ENCODE peak calls at places on chromosomes 16 and 17, in six cellular contexts. O is IMR-90; P is effector memory CD4-positive, alpha-beta T cell; V is thyroid gland; H is left ventricle myocardium inferior; K is tibial nerve. U is an unnamed sample.

GRCh38 chr17:76384222-76384986 is at the start of gene SPHK1:
- DNase-seq in O (peak; percentile 81), P (peak; percentile 30), V (peak; percentile 69), H (peak; percentile 78), K (peak; percentile 26), U (peak; percentile 81)

GRCh38 chr16:75081179-75081859 is 35.3 kb downstream of the LDHD start:
- DNase-seq in O (no peak), P (no peak), V (no peak), H (no peak), K (no peak), U (no peak)

GRCh38 chr17:66920965-66921364 is 43.5 kb upstream of the CACNG4 start:
- DNase-seq in O (no peak), P (no peak), V (no peak), H (no peak), K (no peak), U (no peak)

GRCh38 chr16:12819126-12820117 is 15.7 kb upstream of the CPPED1 start:
- DNase-seq in O (peak; percentile 36), P (peak; percentile 61), V (peak; percentile 56), H (peak; percentile 59), K (peak; percentile 65), U (peak; percentile 56)

GRCh38 chr17:78925662-78926555 is 722 bp upstream of the TIMP2 start:
- DNase-seq in O (peak; percentile 87), P (no peak), V (peak; percentile 56), H (peak; percentile 84), K (peak; percentile 90), U (peak; percentile 95)

GRCh38 chr17:45098869-45099616 is 33.3 kb downstream of the PLCD3 start:
- DNase-seq in O (peak; percentile 66), P (peak; percentile 56), V (peak; percentile 94), H (peak; percentile 86), K (peak; percentile 93), U (peak; percentile 91)

GRCh38 chr16:71474864-71475263 is 12.8 kb upstream of the ZNF23 start:
- DNase-seq in O (peak; percentile 92), P (no peak), V (no peak), H (no peak), K (no peak), U (no peak)

GRCh38 chr16:25045696-25046381 is 30.7 kb upstream of the ARHGAP17 start:
- DNase-seq in O (peak; percentile 90), P (no peak), V (no peak), H (no peak), K (no peak), U (no peak)

GRCh38 chr17:40833882-40834281 is 11.5 kb upstream of the KRT10 start:
- DNase-seq in O (no peak), P (no peak), V (no peak), H (no peak), K (no peak), U (no peak)

GRCh38 chr16:28105297-28105696 is 41.8 kb upstream of the GSG1L start:
- DNase-seq in O (no peak), P (no peak), V (no peak), H (no peak), K (no peak), U (no peak)

GRCh38 chr17:30586818-30587595 is 109.8 kb downstream of the GOSR1 start:
- DNase-seq in O (peak; percentile 86), P (no peak), V (no peak), H (no peak), K (no peak), U (no peak)

GRCh38 chr16:80250376-80250775 is 290.4 kb upstream of the DYNLRB2 start:
- DNase-seq in O (no peak), P (no peak), V (no peak), H (no peak), K (no peak), U (no peak)

GRCh38 chr17:35460354-35460851 is 11.8 kb upstream of the SLFN13 start:
- DNase-seq in O (no peak), P (peak; percentile 64), V (peak; percentile 90), H (peak; percentile 25), K (no peak), U (no peak)

GRCh38 chr16:69848635-69849545 is 86.8 kb downstream of the WWP2 start:
- DNase-seq in O (peak; percentile 96), P (no peak), V (peak; percentile 93), H (peak; percentile 86), K (peak; percentile 81), U (peak; percentile 93)

GRCh38 chr16:70804729-70805169 is 3.8 kb upstream of the VAC14 start:
- DNase-seq in O (no peak), P (no peak), V (no peak), H (no peak), K (no peak), U (no peak)

GRCh38 chr16:84948855-84949610 is 62.3 kb downstream of the ZDHHC7 start:
- DNase-seq in O (no peak), P (no peak), V (no peak), H (no peak), K (no peak), U (no peak)

GRCh38 chr17:33328129-33328528 is 35.0 kb upstream of the ASIC2 start:
- DNase-seq in O (peak; percentile 4), P (no peak), V (peak; percentile 4), H (no peak), K (no peak), U (no peak)

GRCh38 chr16:55494994-55495421 is 13.9 kb upstream of the LPCAT2 start:
- DNase-seq in O (peak; percentile 96), P (no peak), V (peak; percentile 66), H (no peak), K (peak; percentile 81), U (no peak)

GRCh38 chr17:59332890-59333377 is 1.5 kb downstream of the YPEL2 start:
- DNase-seq in O (peak; percentile 11), P (no peak), V (peak; percentile 39), H (peak; percentile 33), K (peak; percentile 62), U (peak; percentile 76)

DNA sequence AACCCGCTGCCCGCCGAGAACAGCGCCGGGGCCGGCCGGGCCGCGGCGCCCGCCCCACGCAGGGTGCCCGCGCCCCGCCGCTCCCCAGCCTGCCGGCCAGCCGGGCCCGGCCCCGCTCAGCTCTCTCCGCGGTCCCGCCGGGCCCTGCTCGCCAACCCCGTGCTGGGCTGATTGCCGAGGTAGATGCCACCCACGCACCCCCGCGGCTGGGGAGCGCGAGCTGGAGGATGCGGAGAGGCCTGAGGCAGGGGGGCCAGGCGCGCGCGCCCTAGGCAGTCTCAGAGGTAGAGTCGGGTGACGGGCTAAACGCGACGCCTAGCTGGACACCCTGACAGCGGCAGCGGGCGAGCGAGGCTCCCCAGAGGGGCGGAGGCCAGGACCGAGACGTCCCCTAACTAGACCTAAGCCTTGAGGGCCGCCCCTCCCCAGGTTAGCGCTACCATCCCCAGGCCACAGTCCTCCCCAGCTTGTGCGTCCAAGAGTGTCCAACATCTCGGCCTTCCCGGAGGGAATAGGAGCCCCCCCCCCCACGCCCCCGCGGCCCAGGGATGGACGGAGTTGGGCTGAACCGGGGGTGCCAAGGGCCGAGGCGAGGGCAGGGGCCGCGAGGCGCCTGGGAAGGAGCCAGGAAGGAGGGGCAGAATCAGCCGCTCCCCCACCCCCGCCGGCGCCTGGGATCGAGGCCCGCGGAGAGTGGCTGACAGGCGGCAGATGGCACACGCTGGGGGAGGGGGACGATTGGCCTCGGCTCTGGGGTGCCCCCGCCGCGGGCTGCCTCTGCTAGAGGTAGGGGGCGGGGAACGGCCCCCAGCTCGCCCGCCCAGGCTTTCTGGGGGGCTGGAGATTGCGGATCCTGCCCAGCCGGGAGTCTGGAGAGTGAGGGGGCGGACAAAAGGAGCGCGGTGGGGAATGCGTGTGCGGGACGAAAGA is 2.6 kb upstream of the ZNF423 start:
- DNase-seq in O (no peak), P (no peak), V (peak; percentile 81), H (peak; percentile 55), K (no peak), U (peak; percentile 86)
- H3K27ac ChIP-seq in O (no peak overlapping the region), P (no peak overlapping the region), V (peak overlapping the region; percentile 86), H (peak overlapping the region; percentile 97), K (peak overlapping the region; percentile 65), U (peak overlapping the region; percentile 89)

GRCh38 chr16:11581677-11582076 is 5.0 kb downstream of the LITAF start:
- DNase-seq in O (no peak), P (no peak), V (no peak), H (no peak), K (no peak), U (no peak)

GRCh38 chr16:11582157-11582814 is 4.4 kb downstream of the LITAF start:
- DNase-seq in O (no peak), P (no peak), V (no peak), H (no peak), K (no peak), U (no peak)

GRCh38 chr16:11585460-11586374 is 1.0 kb downstream of the LITAF start:
- DNase-seq in O (peak; percentile 33), P (no peak), V (peak; percentile 56), H (peak; percentile 24), K (no peak), U (peak; percentile 42)

GRCh38 chr16:11583171-11583570 is 3.5 kb downstream of the LITAF start:
- DNase-seq in O (peak; percentile 72), P (no peak), V (no peak), H (no peak), K (no peak), U (no peak)

GRCh38 chr16:11583889-11584565 is 2.7 kb downstream of the LITAF start:
- DNase-seq in O (no peak), P (no peak), V (peak; percentile 70), H (peak; percentile 9), K (no peak), U (peak; percentile 42)
- H3K4me1 ChIP-seq in O (peaks cover 16% of the 10 kb centered on the region), P (peaks cover 44% of the 10 kb centered on the region), V (peaks cover 46% of the 10 kb centered on the region), H (peaks cover 59% of the 10 kb centered on the region), K (peaks cover 36% of the 10 kb centered on the region), U (peaks cover 33% of the 10 kb centered on the region)

DNA sequence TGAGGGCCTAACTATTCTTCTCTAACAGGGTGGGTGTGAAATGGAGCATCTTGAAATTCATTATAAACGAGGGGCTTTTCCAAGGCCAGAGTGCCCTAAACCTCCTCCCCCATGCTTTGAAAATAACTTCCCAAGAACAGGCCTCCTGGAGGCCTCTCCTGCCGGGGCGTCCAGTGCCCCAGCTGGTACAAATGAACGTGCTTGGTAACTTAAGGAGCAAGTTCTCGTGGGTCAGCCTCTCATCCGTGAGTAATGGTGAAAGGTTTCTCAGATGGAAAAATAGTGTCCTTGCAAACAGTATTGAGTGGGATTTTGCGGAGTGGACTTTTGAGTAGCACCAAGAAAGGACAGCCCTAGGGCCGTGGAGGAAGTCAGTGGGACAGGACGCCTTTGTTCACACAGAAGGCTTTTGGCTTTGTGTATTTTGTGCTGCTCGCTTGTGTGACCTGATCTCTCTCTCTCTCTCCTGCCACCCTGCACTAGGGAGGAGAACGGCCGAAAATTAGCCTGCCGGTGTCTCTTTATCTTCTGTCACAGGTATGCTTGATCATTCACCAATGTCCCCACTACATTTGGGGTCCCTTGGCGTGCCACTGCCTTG is 34.6 kb downstream of the CLEC16A start:
- DNase-seq in O (no peak), P (no peak), V (no peak), H (no peak), K (no peak), U (no peak)
- H3K27ac ChIP-seq in O (no peak overlapping the region), P (no peak overlapping the region), V (no peak overlapping the region), H (peak overlapping the region; percentile 62), K (no peak overlapping the region), U (peak overlapping the region; percentile 58)

GRCh38 chr17:1511290-1511689 is 5.1 kb downstream of the INPP5K start:
- DNase-seq in O (no peak), P (no peak), V (no peak), H (peak; percentile 56), K (no peak), U (peak; percentile 57)

GRCh38 chr17:1515640-1516402 is 591 bp downstream of the INPP5K start:
- DNase-seq in O (peak; percentile 91), P (peak; percentile 51), V (peak; percentile 80), H (no peak), K (peak; percentile 73), U (peak; percentile 68)

GRCh38 chr17:1512351-1512750 is 4.1 kb downstream of the INPP5K start:
- DNase-seq in O (no peak), P (no peak), V (no peak), H (no peak), K (no peak), U (no peak)

GRCh38 chr17:1509255-1509943 is 7.0 kb downstream of the INPP5K start:
- DNase-seq in O (no peak), P (no peak), V (no peak), H (no peak), K (no peak), U (no peak)

GRCh38 chr17:1511756-1512321 is 4.6 kb downstream of the INPP5K start:
- DNase-seq in O (no peak), P (no peak), V (peak; percentile 84), H (no peak), K (no peak), U (peak; percentile 81)
- H3K4me1 ChIP-seq in O (peaks cover 3% of the 10 kb centered on the region), P (peaks cover 21% of the 10 kb centered on the region), V (peaks cover 51% of the 10 kb centered on the region), H (peaks cover 95% of the 10 kb centered on the region), K (peaks cover 65% of the 10 kb centered on the region), U (peaks cover 51% of the 10 kb centered on the region)